ENCODE peak calls at places on chromosomes 13 and 19, in ten cellular contexts. C is thoracic aorta, D is heart right ventricle, X is endodermal cell, I is PC-9, N is adrenal gland, U is body of pancreas, Y is testis, S is stomach, B is AG04450. A is an unnamed sample.

GRCh38 chr19:658059-658839 is 4.8 kb downstream of the RNF126 start:
- DNase-seq in B (no peak), D (peak; percentile 13), S (no peak), Y (no peak), N (no peak), U (peak; percentile 13), X (no peak), C (no peak), I (no peak), A (no peak)

GRCh38 chr13:43154083-43154739 is 130.8 kb downstream of the DNAJC15 start:
- DNase-seq in U (no peak), C (no peak), I (no peak), N (no peak), B (no peak), X (no peak), Y (no peak), S (no peak), D (no peak), A (no peak)

GRCh38 chr19:27775395-27775794 is 1437.6 kb downstream of the UQCRFS1 start:
- DNase-seq in D (no peak), U (no peak), B (no peak), S (no peak), I (no peak), N (no peak), Y (no peak), C (no peak), X (peak; percentile 41), A (no peak)

GRCh38 chr13:21164631-21165030 is 11.7 kb downstream of the SKA3 start:
- DNase-seq in S (no peak), C (no peak), D (no peak), X (no peak), N (no peak), B (no peak), I (no peak), Y (no peak), U (no peak), A (no peak)

GRCh38 chr19:48433337-48433736 is 12.4 kb upstream of the GRWD1 start:
- DNase-seq in C (no peak), D (no peak), S (no peak), Y (no peak), I (no peak), N (no peak), X (no peak), U (no peak), B (no peak), A (no peak)

GRCh38 chr19:39544201-39544903 is 4.4 kb upstream of the EID2 start:
- DNase-seq in B (no peak), C (no peak), S (no peak), X (no peak), Y (no peak), N (no peak), U (no peak), D (no peak), I (no peak), A (no peak)

GRCh38 chr13:48818495-48818961 is 157.2 kb upstream of the FNDC3A start:
- DNase-seq in Y (no peak), B (peak; percentile 90), I (no peak), S (no peak), U (no peak), D (no peak), N (no peak), C (no peak), X (no peak), A (no peak)

GRCh38 chr13:75132800-75133695 is 348.9 kb downstream of the TBC1D4 start:
- DNase-seq in C (no peak), Y (no peak), S (no peak), X (no peak), N (no peak), I (no peak), B (no peak), D (no peak), U (no peak), A (no peak)

GRCh38 chr19:58563034-58563573 is 4.7 kb upstream of the UBE2M start:
- DNase-seq in U (peak; percentile 59), D (no peak), S (peak; percentile 37), C (no peak), B (no peak), X (peak; percentile 68), N (no peak), Y (no peak), I (no peak), A (no peak)

GRCh38 chr13:31890946-31891345 is 140.6 kb upstream of the FRY start:
- DNase-seq in Y (no peak), I (no peak), C (no peak), S (no peak), N (no peak), B (no peak), D (no peak), X (no peak), U (no peak), A (no peak)
- H3K4me3 ChIP-seq in Y (no peak overlapping the region), I (no peak overlapping the region), C (no peak overlapping the region), S (no peak overlapping the region), N (no peak overlapping the region), B (no peak overlapping the region), D (no peak overlapping the region), X (no peak overlapping the region), U (no peak overlapping the region), A (no peak overlapping the region)

GRCh38 chr19:9345005-9345404 is 17.8 kb upstream of the ZNF177 start:
- DNase-seq in X (no peak), U (no peak), I (no peak), B (no peak), C (no peak), D (no peak), N (no peak), S (no peak), Y (no peak), A (no peak)

GRCh38 chr19:9353011-9353410 is 9.8 kb upstream of the ZNF177 start:
- DNase-seq in Y (no peak), U (no peak), C (no peak), S (no peak), X (no peak), D (no peak), I (no peak), N (no peak), B (no peak), A (no peak)

GRCh38 chr19:9348253-9348652 is 14.6 kb upstream of the ZNF177 start:
- DNase-seq in U (no peak), I (no peak), S (no peak), N (no peak), C (no peak), B (no peak), D (no peak), X (no peak), Y (no peak), A (no peak)

GRCh38 chr19:9352505-9352904 is 10.3 kb upstream of the ZNF177 start:
- DNase-seq in C (no peak), D (no peak), U (no peak), I (no peak), N (no peak), S (no peak), B (no peak), Y (no peak), X (no peak), A (no peak)

DNA sequence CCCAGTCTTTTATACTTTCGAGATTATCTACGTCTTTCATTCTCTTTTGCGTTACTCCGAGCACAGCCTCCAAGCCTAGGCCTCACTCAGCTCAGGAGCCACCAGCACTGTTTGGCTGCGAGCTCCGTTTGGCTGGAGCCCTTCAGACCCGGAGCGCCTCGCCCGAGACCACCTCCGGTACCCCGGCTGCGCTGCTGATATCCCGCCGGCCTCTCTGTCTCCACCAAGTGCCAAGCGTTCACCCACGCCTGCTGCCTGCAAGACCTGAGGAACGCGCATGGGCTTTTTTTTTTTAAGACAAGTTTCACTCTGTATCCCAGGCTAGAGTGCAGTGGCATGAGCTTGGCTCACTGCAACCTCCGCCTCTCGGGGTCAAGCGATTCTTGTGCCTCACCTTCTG is 14.1 kb upstream of the ZNF177 start:
- DNase-seq in D (no peak), U (no peak), X (no peak), N (no peak), C (no peak), I (no peak), B (no peak), Y (no peak), S (no peak), A (no peak)
- H3K9me3 ChIP-seq in D (peaks cover 100% of the 10 kb centered on the region), U (no peaks in the 10 kb centered on the region), X (peaks cover 91% of the 10 kb centered on the region), N (peaks cover 28% of the 10 kb centered on the region), C (peaks cover 91% of the 10 kb centered on the region), I (peaks cover 49% of the 10 kb centered on the region), B (peaks cover 50% of the 10 kb centered on the region), Y (no peaks in the 10 kb centered on the region), S (peaks cover 97% of the 10 kb centered on the region), A (peaks cover 24% of the 10 kb centered on the region)

GRCh38 chr13:110887955-110888333 is 26.9 kb downstream of the ANKRD10 start:
- DNase-seq in C (no peak), I (no peak), D (no peak), B (no peak), X (peak; percentile 62), N (no peak), Y (no peak), U (no peak), S (no peak), A (no peak)

GRCh38 chr13:110886475-110887241 is 28.2 kb downstream of the ANKRD10 start:
- DNase-seq in C (no peak), I (no peak), B (no peak), D (no peak), X (peak; percentile 58), U (no peak), N (no peak), Y (no peak), S (no peak), A (no peak)

GRCh38 chr13:110885516-110885915 is 29.4 kb downstream of the ANKRD10 start:
- DNase-seq in S (no peak), B (no peak), I (no peak), N (no peak), D (no peak), U (no peak), Y (no peak), C (no peak), X (no peak), A (no peak)

GRCh38 chr13:110887242-110887954 is 27.5 kb downstream of the ANKRD10 start:
- DNase-seq in Y (no peak), I (no peak), S (no peak), D (no peak), U (no peak), C (no peak), N (no peak), B (no peak), X (peak; percentile 58), A (no peak)

GRCh38 chr13:110885966-110886365 is 28.9 kb downstream of the ANKRD10 start:
- DNase-seq in U (no peak), B (no peak), X (peak; percentile 82), D (no peak), C (no peak), I (no peak), N (no peak), S (no peak), Y (no peak), A (no peak)
- TF ChIP-seq CTCF in U (no peak), B (no peak), X (peak; percentile 66), D (no peak), C (no peak), I (no peak), N (no peak), S (no peak), Y (no peak), A (no peak)

DNA sequence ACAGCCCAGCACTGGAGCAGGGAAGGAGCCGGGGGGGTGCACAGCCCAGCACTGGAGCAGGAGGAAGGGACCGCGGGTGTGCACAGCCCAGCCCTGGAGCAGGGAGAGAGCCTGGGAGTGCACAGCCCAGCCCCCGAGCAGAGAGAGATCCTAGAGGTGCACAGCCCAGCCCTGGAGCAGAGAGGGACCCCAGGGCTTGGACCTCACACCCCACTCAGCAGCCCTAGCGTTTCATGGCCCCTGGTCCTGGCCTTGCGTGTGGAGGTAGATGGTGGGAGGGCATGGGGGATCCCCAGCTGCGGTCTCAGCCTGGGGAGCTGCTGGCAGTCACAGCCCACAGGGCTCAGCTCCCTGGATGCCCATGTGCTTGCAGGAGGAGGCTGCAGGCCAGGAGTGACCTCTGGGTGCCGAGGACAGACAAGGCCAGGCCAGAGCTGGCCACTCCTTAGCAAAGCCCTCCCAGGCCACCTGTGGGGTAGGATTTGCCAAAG is 25.1 kb downstream of the GAS6 start:
- DNase-seq in I (no peak), Y (no peak), X (no peak), C (no peak), U (no peak), D (peak; percentile 24), B (no peak), S (no peak), N (no peak), A (no peak)
- H3K4me3 ChIP-seq in I (no peak overlapping the region), Y (no peak overlapping the region), X (no peak overlapping the region), C (peak overlapping the region; percentile 50), U (no peak overlapping the region), D (no peak overlapping the region), B (peak overlapping the region; percentile 63), S (no peak overlapping the region), N (no peak overlapping the region), A (no peak overlapping the region)